ENCODE peak calls at places on chromosomes 12 and 14, in five cellular contexts. Z is fibroblast of the aortic adventitia, T is lower lobe of right lung, L is cardiac muscle cell, X is transverse colon. F is an unnamed sample.

GRCh38 chr14:75418779-75419768 is 8.7 kb upstream of the JDP2 start:
- DNase-seq in X (peak; percentile 84), Z (no peak), T (peak; percentile 73), L (peak; percentile 49), F (no peak)

GRCh38 chr12:120317258-120318105 is 10.1 kb downstream of the PLA2G1B start:
- DNase-seq in X (peak; percentile 99), L (peak; percentile 99), T (peak; percentile 99), Z (peak; percentile 99), F (peak; percentile 99)

GRCh38 chr12:108856428-108857157 is 790 bp downstream of the SSH1 start:
- DNase-seq in L (peak; percentile 71), Z (peak; percentile 89), X (peak; percentile 81), T (peak; percentile 85), F (peak; percentile 78)

GRCh38 chr14:76926521-76927251 is 100.5 kb downstream of the LRRC74A start:
- DNase-seq in L (peak; percentile 79), Z (peak; percentile 84), X (no peak), T (no peak), F (peak; percentile 72)

GRCh38 chr12:132123970-132124765 is 20.0 kb downstream of the DDX51 start:
- DNase-seq in T (no peak), X (no peak), L (no peak), Z (no peak), F (no peak)

GRCh38 chr14:23550827-23551265 is 719 bp downstream of the ZFHX2 start:
- DNase-seq in X (peak; percentile 27), L (peak; percentile 15), Z (no peak), T (peak; percentile 60), F (no peak)

GRCh38 chr12:119989619-119990381 is 764 bp downstream of the BICDL1 start:
- DNase-seq in L (peak; percentile 83), X (peak; percentile 86), T (peak; percentile 88), Z (peak; percentile 59), F (peak; percentile 57)

GRCh38 chr14:75283162-75283883 is 4.7 kb downstream of the FOS start:
- DNase-seq in L (peak; percentile 77), Z (peak; percentile 74), X (peak; percentile 83), T (peak; percentile 67), F (no peak)

GRCh38 chr12:9064815-9065606 is 50.7 kb downstream of the A2M start:
- DNase-seq in X (peak; percentile 87), Z (peak; percentile 24), T (peak; percentile 94), L (peak; percentile 65), F (peak; percentile 39)

GRCh38 chr12:3032161-3032560 is 45.0 kb upstream of the TSPAN9 start:
- DNase-seq in X (no peak), L (no peak), Z (no peak), T (no peak), F (no peak)

GRCh38 chr12:3032770-3033537 is 44.2 kb upstream of the TSPAN9 start:
- DNase-seq in L (no peak), T (no peak), Z (no peak), X (no peak), F (no peak)

GRCh38 chr12:3034067-3034750 is 43.0 kb upstream of the TSPAN9 start:
- DNase-seq in Z (peak; percentile 59), L (peak; percentile 76), T (no peak), X (peak; percentile 51), F (peak; percentile 62)

GRCh38 chr12:3033538-3033865 is 43.7 kb upstream of the TSPAN9 start:
- DNase-seq in T (no peak), L (no peak), X (no peak), Z (no peak), F (no peak)

GRCh38 chr12:3030821-3031415 is 46.3 kb upstream of the TSPAN9 start:
- DNase-seq in L (no peak), X (no peak), Z (no peak), T (no peak), F (peak; percentile 67)
- H3K4me3 ChIP-seq in L (no peak overlapping the region), X (no peak overlapping the region), Z (no peak overlapping the region), T (no peak overlapping the region), F (no peak overlapping the region)

DNA sequence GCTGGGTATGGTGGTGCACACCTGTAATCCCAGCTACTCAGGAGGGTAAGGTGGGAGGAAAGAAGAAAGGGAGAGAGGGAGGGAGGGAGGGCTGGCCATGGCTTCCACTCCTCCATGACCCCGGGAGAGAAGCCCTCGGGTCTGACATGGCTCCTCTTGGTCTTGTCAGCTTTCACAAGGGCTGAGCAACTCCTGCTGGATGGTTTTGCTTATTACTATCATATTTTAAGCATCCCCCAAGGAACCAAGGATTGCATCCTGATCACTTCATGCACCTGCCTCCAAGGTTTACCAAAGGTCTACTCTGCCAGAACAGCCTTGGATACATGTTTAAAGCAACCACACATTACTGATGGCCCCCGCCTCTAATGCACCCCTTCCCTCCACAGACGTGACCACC is 28.0 kb upstream of the NCOR2 start:
- DNase-seq in T (no peak), X (no peak), Z (no peak), L (no peak), F (no peak)
- TF ChIP-seq CTCF in T (no peak), X (no peak), Z (no peak), L (no peak), F (no peak)

GRCh38 chr12:124389537-124390441 is 94.9 kb downstream of the RFLNA start:
- DNase-seq in X (peak; percentile 48), L (no peak), Z (no peak), T (no peak), F (no peak)
- H3K4me3 ChIP-seq in X (peak overlapping the region; percentile 60), L (no peak overlapping the region), Z (peak overlapping the region; percentile 77), T (peak overlapping the region; percentile 68), F (peak overlapping the region; percentile 57)

GRCh38 chr12:50597200-50598195 is 92.7 kb downstream of the DIP2B start:
- DNase-seq in X (no peak), T (no peak), Z (peak; percentile 77), L (peak; percentile 81), F (peak; percentile 87)
- TF ChIP-seq CTCF in X (no peak), T (no peak), Z (peak; percentile 28), L (peak; percentile 22), F (no peak)

GRCh38 chr12:109972821-109973220 is 23.3 kb downstream of the GIT2 start:
- DNase-seq in L (no peak), X (no peak), Z (no peak), T (no peak), F (no peak)
- H3K4me3 ChIP-seq in L (no peak overlapping the region), X (peak overlapping the region; percentile 30), Z (no peak overlapping the region), T (no peak overlapping the region), F (no peak overlapping the region)

GRCh38 chr14:55843718-55844403 is 263.9 kb downstream of the KTN1 start:
- DNase-seq in Z (peak; percentile 24), T (no peak), X (no peak), L (no peak), F (peak; percentile 26)
- TF ChIP-seq CTCF in Z (peak; percentile 8), T (peak; percentile 14), X (peak; percentile 29), L (peak; percentile 29), F (peak; percentile 13)

DNA sequence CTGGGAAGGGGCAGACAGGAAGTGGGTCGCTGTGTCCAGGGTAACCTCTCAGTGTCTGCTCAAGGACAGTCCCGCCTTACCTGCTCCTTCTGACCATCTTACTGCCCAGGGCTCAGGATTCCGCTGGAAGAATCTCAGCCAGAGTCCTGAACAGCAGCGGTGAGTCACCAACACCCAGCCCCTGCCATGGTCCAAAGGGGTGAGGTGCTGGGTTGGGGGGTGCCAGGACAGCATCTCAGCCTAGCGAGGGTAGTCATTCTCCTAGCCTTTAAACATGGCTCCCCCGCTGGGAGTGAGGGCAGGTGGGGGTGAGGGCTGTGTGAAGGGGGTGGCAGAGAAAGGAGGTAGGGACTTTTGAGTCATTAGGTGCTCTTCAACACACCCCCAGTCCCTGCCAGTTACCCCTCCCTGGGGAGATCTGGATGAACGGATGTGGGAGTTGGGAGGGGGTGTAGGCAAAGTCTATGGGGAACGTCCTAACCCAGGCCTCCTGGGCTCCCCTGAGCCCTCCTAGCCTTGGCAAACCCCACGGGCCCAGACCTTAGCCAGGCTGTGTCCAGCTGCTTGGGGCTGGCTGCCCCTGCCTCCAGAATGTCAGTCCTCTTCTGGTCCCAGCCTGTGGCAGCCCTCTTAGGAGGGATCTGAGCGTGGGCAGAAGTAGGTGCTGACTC is 2.5 kb downstream of the TAMALIN start:
- DNase-seq in X (no peak), Z (no peak), T (no peak), L (peak; percentile 22), F (no peak)
- H3K4me3 ChIP-seq in X (peak overlapping the region; percentile 1), Z (peak overlapping the region; percentile 88), T (peak overlapping the region; percentile 74), L (no peak overlapping the region), F (no peak overlapping the region)

DNA sequence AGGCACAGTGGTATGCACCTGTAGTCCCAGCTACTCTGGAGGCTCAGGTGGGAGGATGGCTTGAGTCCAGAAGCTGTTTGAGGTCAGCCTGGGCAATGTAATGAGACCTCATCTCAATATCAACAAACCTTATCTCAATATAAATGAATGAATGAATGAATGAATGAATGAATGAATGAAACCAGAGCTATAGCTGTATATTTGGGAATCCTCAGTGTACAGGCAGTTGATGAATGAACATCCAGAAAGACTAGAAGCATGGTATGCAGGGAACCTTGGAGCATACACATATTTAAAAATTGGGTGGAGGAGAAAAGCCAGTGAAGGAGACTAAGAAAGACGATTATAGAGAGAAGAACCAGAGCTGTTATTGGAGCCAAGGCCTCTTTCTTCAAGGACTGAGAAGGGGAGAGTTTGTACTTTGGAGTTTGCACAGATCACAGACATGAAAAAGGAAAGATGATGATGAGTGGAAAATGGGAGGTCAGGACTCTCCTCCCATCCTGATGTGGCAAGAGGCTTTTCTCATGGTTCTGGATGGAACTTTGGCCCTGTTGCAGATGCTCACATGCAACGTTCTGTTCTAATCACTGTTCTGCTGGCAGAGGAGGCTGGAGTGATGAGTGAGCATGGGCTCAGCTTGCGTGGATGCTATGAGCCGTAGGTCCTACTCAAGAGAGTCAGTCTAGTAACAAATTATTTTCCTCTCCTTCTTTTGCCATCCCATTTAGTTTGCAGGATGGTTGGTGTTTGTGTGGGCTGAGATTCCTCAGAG is 114.4 kb downstream of the PRKCH start:
- DNase-seq in X (no peak), Z (peak; percentile 26), T (no peak), L (peak; percentile 25), F (peak; percentile 21)
- TF ChIP-seq CTCF in X (no peak), Z (no peak), T (no peak), L (no peak), F (no peak)

F was measured in fibroblast of mammary gland.